ENCODE peak calls at places on chromosomes 3 and 15, in five cellular contexts. A is ovary, G is mammary epithelial cell, B is DND-41, X is psoas muscle. K is an unnamed sample.

GRCh38 chr15:75578206-75578947 is 738 bp downstream of the PTPN9 start:
- DNase-seq in G (peak; percentile 14), A (peak; percentile 56), X (peak; percentile 57), B (peak; percentile 32), K (no peak)

GRCh38 chr3:34108976-34109375 is 310.5 kb downstream of the PDCD6IP start:
- DNase-seq in A (no peak), G (no peak), B (peak; percentile 59), X (no peak), K (no peak)

GRCh38 chr3:122941233-122942206 is 86.0 kb downstream of the SEMA5B start:
- DNase-seq in G (no peak), B (no peak), X (no peak), A (no peak), K (no peak)

GRCh38 chr15:70741107-70741511 is 22.2 kb downstream of the UACA start:
- DNase-seq in B (no peak), X (peak; percentile 74), G (peak; percentile 66), A (peak; percentile 56), K (no peak)

GRCh38 chr3:53837331-53837730 is 8.9 kb downstream of the CHDH start:
- DNase-seq in A (no peak), X (no peak), B (no peak), G (no peak), K (no peak)

GRCh38 chr15:29820802-29821160 is 1.5 kb downstream of the TJP1 start:
- DNase-seq in A (no peak), G (no peak), B (no peak), X (no peak), K (no peak)

GRCh38 chr3:98791341-98792325 is 28.5 kb downstream of the ST3GAL6 start:
- DNase-seq in B (no peak), X (no peak), A (no peak), G (no peak), K (no peak)

GRCh38 chr3:120907659-120908029 is 361 bp upstream of the STXBP5L start:
- DNase-seq in B (no peak), G (no peak), X (no peak), A (no peak), K (no peak)

GRCh38 chr3:46695177-46695961 is 1.9 kb upstream of the ALS2CL start:
- DNase-seq in B (peak; percentile 85), X (peak; percentile 80), A (peak; percentile 42), G (no peak), K (peak; percentile 32)

GRCh38 chr3:123499316-123499715 is 50.4 kb upstream of the ADCY5 start:
- DNase-seq in A (no peak), B (no peak), X (no peak), G (no peak), K (no peak)

GRCh38 chr3:141812091-141812490 is 48.9 kb downstream of the GRK7 start:
- DNase-seq in X (no peak), B (no peak), G (no peak), A (no peak), K (no peak)

GRCh38 chr3:185552358-185552877 is at the start of gene LIPH:
- DNase-seq in B (no peak), A (no peak), G (peak; percentile 66), X (no peak), K (no peak)

GRCh38 chr15:50425219-50425618 is 1.0 kb downstream of the USP8 start:
- DNase-seq in B (no peak), G (no peak), X (no peak), A (no peak), K (no peak)

GRCh38 chr3:49271047-49271446 is 6.0 kb downstream of the C3orf62 start:
- DNase-seq in X (no peak), B (no peak), A (peak; percentile 78), G (no peak), K (no peak)

GRCh38 chr15:91946075-91946474 is 92.6 kb downstream of the SLCO3A1 start:
- DNase-seq in X (no peak), G (no peak), B (no peak), A (no peak), K (no peak)
- H3K36me3 ChIP-seq in X (no peaks in the 10 kb centered on the region), G (no peaks in the 10 kb centered on the region), B (no peaks in the 10 kb centered on the region), A (no peaks in the 10 kb centered on the region), K (no peaks in the 10 kb centered on the region)

GRCh38 chr3:127815001-127815400 is 7.3 kb downstream of the MGLL start:
- DNase-seq in G (no peak), B (no peak), A (no peak), X (peak; percentile 23), K (no peak)

GRCh38 chr3:127815641-127816605 is 6.4 kb downstream of the MGLL start:
- DNase-seq in X (peak; percentile 46), B (no peak), A (no peak), G (no peak), K (no peak)

GRCh38 chr3:127816783-127817182 is 5.5 kb downstream of the MGLL start:
- DNase-seq in G (no peak), X (peak; percentile 54), A (no peak), B (no peak), K (no peak)

GRCh38 chr3:127812151-127812550 is 10.2 kb downstream of the MGLL start:
- DNase-seq in X (no peak), B (no peak), G (no peak), A (no peak), K (no peak)

GRCh38 chr3:127814325-127814781 is 8.0 kb downstream of the MGLL start:
- DNase-seq in A (no peak), X (no peak), G (no peak), B (no peak), K (no peak)
- H3K4me1 ChIP-seq in A (no peaks in the 10 kb centered on the region), X (peaks cover 51% of the 10 kb centered on the region), G (peaks cover 16% of the 10 kb centered on the region), B (no peaks in the 10 kb centered on the region), K (no peaks in the 10 kb centered on the region)

GRCh38 chr3:12579919-12580318 is 23.0 kb downstream of the MKRN2 start:
- DNase-seq in B (no peak), X (no peak), A (no peak), G (no peak), K (no peak)

GRCh38 chr3:12582730-12583129 is 25.8 kb downstream of the MKRN2 start:
- DNase-seq in G (no peak), B (no peak), X (no peak), A (no peak), K (no peak)

GRCh38 chr3:12578742-12579141 is 21.9 kb downstream of the MKRN2 start:
- DNase-seq in A (no peak), B (no peak), X (no peak), G (no peak), K (no peak)

GRCh38 chr3:12577379-12577778 is 20.5 kb downstream of the MKRN2 start:
- DNase-seq in G (no peak), B (no peak), A (no peak), X (no peak), K (no peak)

DNA sequence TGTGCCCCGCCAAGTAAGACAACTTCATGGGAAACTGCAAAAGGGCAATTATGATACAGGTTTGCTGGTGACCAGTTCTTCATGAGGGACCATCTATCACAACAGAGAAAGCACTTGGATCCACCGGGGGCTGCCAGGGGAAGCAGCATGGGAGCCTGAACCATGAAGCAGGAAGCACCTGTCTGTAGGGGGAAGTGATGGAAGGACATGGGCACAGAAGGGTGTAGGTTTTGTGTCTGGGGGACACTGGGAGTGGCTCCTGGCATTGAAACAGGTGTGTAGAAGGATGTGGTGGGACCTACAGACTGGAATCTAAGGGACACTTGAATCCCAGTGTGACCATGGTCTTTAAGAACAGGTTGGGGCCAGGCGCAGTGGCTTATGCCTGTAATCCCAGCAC is 22.6 kb downstream of the MKRN2 start:
- DNase-seq in G (no peak), B (no peak), A (no peak), X (no peak), K (no peak)
- H3K36me3 ChIP-seq in G (peaks cover 38% of the 10 kb centered on the region), B (peaks cover 97% of the 10 kb centered on the region), A (no peaks in the 10 kb centered on the region), X (peaks cover 99% of the 10 kb centered on the region), K (peaks cover 6% of the 10 kb centered on the region)

DNA sequence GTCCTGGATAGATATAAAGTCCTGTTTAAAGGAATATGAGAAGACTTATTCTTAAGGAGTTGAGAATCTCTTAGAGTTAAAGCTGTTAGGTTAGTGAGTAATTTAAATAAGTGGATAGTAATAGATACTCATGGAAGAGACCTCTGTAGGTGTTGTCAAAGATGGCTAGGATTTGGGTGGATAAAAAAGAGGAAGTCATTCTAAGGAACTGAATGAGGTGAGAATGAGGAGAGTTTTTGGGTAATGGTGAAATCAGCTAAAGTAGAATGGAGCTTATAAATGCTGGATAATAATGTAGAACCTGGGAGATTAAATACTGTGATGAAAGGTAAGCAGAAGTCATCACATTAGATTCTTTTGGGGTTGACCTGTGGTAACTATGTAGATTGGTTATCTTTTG is 8.1 kb downstream of the ARIH1 start:
- DNase-seq in G (no peak), A (no peak), B (no peak), X (no peak), K (no peak)
- H3K4me1 ChIP-seq in G (peaks cover 12% of the 10 kb centered on the region), A (peaks cover 18% of the 10 kb centered on the region), B (peaks cover 13% of the 10 kb centered on the region), X (peaks cover 63% of the 10 kb centered on the region), K (peaks cover 46% of the 10 kb centered on the region)

GRCh38 chr3:10255835-10256234 is 7.6 kb downstream of the TATDN2 start:
- DNase-seq in X (no peak), A (no peak), G (no peak), B (no peak), K (no peak)
- H3K36me3 ChIP-seq in X (peaks cover 67% of the 10 kb centered on the region), A (no peaks in the 10 kb centered on the region), G (peaks cover 25% of the 10 kb centered on the region), B (peaks cover 86% of the 10 kb centered on the region), K (peaks cover 4% of the 10 kb centered on the region)

K was measured in naive thymus-derived CD4-positive, alpha-beta T cell.